ENCODE peak calls at places on chromosomes 6 and 20, in six cellular contexts. One of them, this sample, is unnamed.

GRCh38 chr20:25532015-25532751 is 53.1 kb downstream of the NINL start:
- DNase-seq in IMR-90: no peak
- DNase-seq in PC-9: peak; percentile 45
- DNase-seq in GM23248: no peak
- DNase-seq in heart left ventricle: no peak
- DNase-seq in SK-N-SH: peak; percentile 64
- DNase-seq in this sample: no peak

GRCh38 chr6:116111552-116112528 is 11.2 kb downstream of the NT5DC1 start:
- DNase-seq in IMR-90: peak; percentile 44
- DNase-seq in PC-9: peak; percentile 28
- DNase-seq in GM23248: peak; percentile 61
- DNase-seq in heart left ventricle: no peak
- DNase-seq in SK-N-SH: peak; percentile 26
- DNase-seq in this sample: peak; percentile 24

GRCh38 chr6:139373154-139373927 is 1.1 kb downstream of the CITED2 start:
- DNase-seq in IMR-90: peak; percentile 40
- DNase-seq in PC-9: peak; percentile 37
- DNase-seq in GM23248: peak; percentile 79
- DNase-seq in heart left ventricle: peak; percentile 60
- DNase-seq in SK-N-SH: peak; percentile 61
- DNase-seq in this sample: peak; percentile 65

GRCh38 chr6:170453586-170454511 is 99.3 kb downstream of the PSMB1 start:
- DNase-seq in IMR-90: no peak
- DNase-seq in PC-9: no peak
- DNase-seq in GM23248: no peak
- DNase-seq in heart left ventricle: no peak
- DNase-seq in SK-N-SH: no peak
- DNase-seq in this sample: no peak

GRCh38 chr6:36546664-36546957 is 668 bp downstream of the STK38 start:
- DNase-seq in IMR-90: no peak
- DNase-seq in PC-9: no peak
- DNase-seq in GM23248: no peak
- DNase-seq in heart left ventricle: no peak
- DNase-seq in SK-N-SH: no peak
- DNase-seq in this sample: no peak

GRCh38 chr6:25259756-25260155 is 19.4 kb upstream of the CARMIL1 start:
- DNase-seq in IMR-90: no peak
- DNase-seq in PC-9: no peak
- DNase-seq in GM23248: no peak
- DNase-seq in heart left ventricle: no peak
- DNase-seq in SK-N-SH: no peak
- DNase-seq in this sample: no peak

GRCh38 chr6:95185874-95186273 is 391.5 kb upstream of the MANEA start:
- DNase-seq in IMR-90: no peak
- DNase-seq in PC-9: no peak
- DNase-seq in GM23248: no peak
- DNase-seq in heart left ventricle: no peak
- DNase-seq in SK-N-SH: no peak
- DNase-seq in this sample: no peak

GRCh38 chr20:44810391-44811149 is at the start of gene RIMS4:
- DNase-seq in IMR-90: no peak
- DNase-seq in PC-9: no peak
- DNase-seq in GM23248: peak; percentile 37
- DNase-seq in heart left ventricle: no peak
- DNase-seq in SK-N-SH: peak; percentile 94
- DNase-seq in this sample: no peak

GRCh38 chr6:149771925-149772324 is 22.4 kb downstream of the PCMT1 start:
- DNase-seq in IMR-90: no peak
- DNase-seq in PC-9: no peak
- DNase-seq in GM23248: no peak
- DNase-seq in heart left ventricle: no peak
- DNase-seq in SK-N-SH: no peak
- DNase-seq in this sample: no peak

GRCh38 chr20:41309817-41310216 is 7.7 kb downstream of the ZHX3 start:
- DNase-seq in IMR-90: peak; percentile 85
- DNase-seq in PC-9: no peak
- DNase-seq in GM23248: peak; percentile 74
- DNase-seq in heart left ventricle: no peak
- DNase-seq in SK-N-SH: no peak
- DNase-seq in this sample: peak; percentile 65

GRCh38 chr6:106396426-106397220 is 36.1 kb downstream of the CRYBG1 start:
- DNase-seq in IMR-90: no peak
- DNase-seq in PC-9: no peak
- DNase-seq in GM23248: no peak
- DNase-seq in heart left ventricle: no peak
- DNase-seq in SK-N-SH: no peak
- DNase-seq in this sample: no peak

GRCh38 chr6:75219213-75219612 is 13.4 kb upstream of the COL12A1 start:
- DNase-seq in IMR-90: peak; percentile 23
- DNase-seq in PC-9: no peak
- DNase-seq in GM23248: peak; percentile 57
- DNase-seq in heart left ventricle: no peak
- DNase-seq in SK-N-SH: no peak
- DNase-seq in this sample: no peak

GRCh38 chr6:154993026-154993425 is 2.1 kb upstream of the TIAM2 start:
- DNase-seq in IMR-90: no peak
- DNase-seq in PC-9: peak; percentile 37
- DNase-seq in GM23248: peak; percentile 24
- DNase-seq in heart left ventricle: no peak
- DNase-seq in SK-N-SH: no peak
- DNase-seq in this sample: peak; percentile 80

GRCh38 chr6:146950351-146950835 is 253.8 kb upstream of the STXBP5 start:
- DNase-seq in IMR-90: peak; percentile 8
- DNase-seq in PC-9: no peak
- DNase-seq in GM23248: no peak
- DNase-seq in heart left ventricle: no peak
- DNase-seq in SK-N-SH: no peak
- DNase-seq in this sample: no peak

GRCh38 chr6:44530209-44530909 is 142.9 kb downstream of the CDC5L start:
- DNase-seq in IMR-90: no peak
- DNase-seq in PC-9: no peak
- DNase-seq in GM23248: no peak
- DNase-seq in heart left ventricle: no peak
- DNase-seq in SK-N-SH: no peak
- DNase-seq in this sample: no peak

GRCh38 chr6:13676551-13677156 is 35.0 kb downstream of the RANBP9 start:
- DNase-seq in IMR-90: no peak
- DNase-seq in PC-9: no peak
- DNase-seq in GM23248: no peak
- DNase-seq in heart left ventricle: no peak
- DNase-seq in SK-N-SH: no peak
- DNase-seq in this sample: no peak

GRCh38 chr6:13673368-13673767 is 38.3 kb downstream of the RANBP9 start:
- DNase-seq in IMR-90: no peak
- DNase-seq in PC-9: no peak
- DNase-seq in GM23248: no peak
- DNase-seq in heart left ventricle: no peak
- DNase-seq in SK-N-SH: no peak
- DNase-seq in this sample: no peak

GRCh38 chr6:13673825-13674444 is 37.7 kb downstream of the RANBP9 start:
- DNase-seq in IMR-90: no peak
- DNase-seq in PC-9: no peak
- DNase-seq in GM23248: no peak
- DNase-seq in heart left ventricle: no peak
- DNase-seq in SK-N-SH: no peak
- DNase-seq in this sample: no peak

GRCh38 chr6:13672904-13673303 is 38.7 kb downstream of the RANBP9 start:
- DNase-seq in IMR-90: no peak
- DNase-seq in PC-9: no peak
- DNase-seq in GM23248: no peak
- DNase-seq in heart left ventricle: no peak
- DNase-seq in SK-N-SH: no peak
- DNase-seq in this sample: no peak

DNA sequence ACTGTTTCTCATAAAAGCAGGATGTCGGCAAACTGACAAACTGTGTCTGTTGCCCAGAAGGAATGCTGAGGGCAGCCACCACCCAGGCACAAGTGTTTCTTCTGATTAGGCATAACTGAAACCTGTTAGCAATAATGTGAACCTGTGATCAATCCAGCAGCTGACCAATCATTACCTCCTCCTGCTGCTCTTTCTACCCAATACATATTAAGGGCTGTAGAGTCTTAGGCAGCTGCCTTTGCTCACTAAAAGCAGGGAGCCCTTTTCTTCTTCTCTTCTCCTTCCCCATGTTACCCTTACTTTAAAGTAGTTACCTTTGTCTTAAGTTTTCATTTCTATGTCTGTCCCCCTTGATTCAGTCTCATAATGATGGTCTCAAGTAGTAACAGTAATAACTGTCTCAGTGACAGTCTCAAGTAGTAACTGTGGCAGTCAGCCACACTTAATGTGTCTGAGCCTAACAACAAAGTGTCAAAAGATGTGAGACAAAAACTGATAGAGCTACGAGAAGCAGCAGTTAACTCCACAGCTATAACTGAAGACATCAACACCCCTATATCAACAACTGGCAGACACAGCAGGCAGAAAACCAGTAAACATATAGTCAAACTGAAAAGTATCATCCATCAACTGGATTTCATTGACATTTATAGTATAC is 37.0 kb downstream of the RANBP9 start:
- DNase-seq in IMR-90: no peak
- DNase-seq in PC-9: no peak
- DNase-seq in GM23248: peak; percentile 17
- DNase-seq in heart left ventricle: no peak
- DNase-seq in SK-N-SH: no peak
- DNase-seq in this sample: no peak
- H3K9me3 ChIP-seq in IMR-90: no peaks in the 10 kb centered on the region
- H3K9me3 ChIP-seq in PC-9: peaks cover 12% of the 10 kb centered on the region
- H3K9me3 ChIP-seq in GM23248: no peaks in the 10 kb centered on the region
- H3K9me3 ChIP-seq in heart left ventricle: peaks cover 33% of the 10 kb centered on the region
- H3K9me3 ChIP-seq in SK-N-SH: peaks cover 6% of the 10 kb centered on the region
- H3K9me3 ChIP-seq in this sample: peaks cover 32% of the 10 kb centered on the region

DNA sequence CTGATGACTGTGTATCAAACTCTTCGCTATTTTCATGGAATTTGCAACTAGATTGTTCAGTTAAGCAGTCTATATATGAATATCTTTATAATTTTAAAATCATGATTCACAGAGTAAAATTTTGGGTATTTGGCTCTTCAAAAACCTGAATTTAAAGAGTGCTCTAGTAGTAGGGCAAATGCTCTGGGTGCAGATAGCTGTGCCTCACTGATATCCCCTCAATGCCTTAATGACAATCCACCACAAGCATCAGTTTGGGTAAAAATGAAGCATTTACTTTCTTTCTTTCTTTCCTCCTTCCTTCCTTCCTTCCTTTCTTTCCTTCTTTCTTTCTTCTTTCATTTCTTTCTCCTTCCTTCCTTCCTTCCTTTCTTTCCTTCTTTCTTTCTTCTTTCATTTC is 239.7 kb downstream of the ADGRB3 start:
- DNase-seq in IMR-90: no peak
- DNase-seq in PC-9: no peak
- DNase-seq in GM23248: no peak
- DNase-seq in heart left ventricle: no peak
- DNase-seq in SK-N-SH: no peak
- DNase-seq in this sample: no peak
- H3K4me3 ChIP-seq in IMR-90: no peak overlapping the region
- H3K4me3 ChIP-seq in PC-9: no peak overlapping the region
- H3K4me3 ChIP-seq in GM23248: no peak overlapping the region
- H3K4me3 ChIP-seq in heart left ventricle: no peak overlapping the region
- H3K4me3 ChIP-seq in SK-N-SH: no peak overlapping the region
- H3K4me3 ChIP-seq in this sample: no peak overlapping the region

DNA sequence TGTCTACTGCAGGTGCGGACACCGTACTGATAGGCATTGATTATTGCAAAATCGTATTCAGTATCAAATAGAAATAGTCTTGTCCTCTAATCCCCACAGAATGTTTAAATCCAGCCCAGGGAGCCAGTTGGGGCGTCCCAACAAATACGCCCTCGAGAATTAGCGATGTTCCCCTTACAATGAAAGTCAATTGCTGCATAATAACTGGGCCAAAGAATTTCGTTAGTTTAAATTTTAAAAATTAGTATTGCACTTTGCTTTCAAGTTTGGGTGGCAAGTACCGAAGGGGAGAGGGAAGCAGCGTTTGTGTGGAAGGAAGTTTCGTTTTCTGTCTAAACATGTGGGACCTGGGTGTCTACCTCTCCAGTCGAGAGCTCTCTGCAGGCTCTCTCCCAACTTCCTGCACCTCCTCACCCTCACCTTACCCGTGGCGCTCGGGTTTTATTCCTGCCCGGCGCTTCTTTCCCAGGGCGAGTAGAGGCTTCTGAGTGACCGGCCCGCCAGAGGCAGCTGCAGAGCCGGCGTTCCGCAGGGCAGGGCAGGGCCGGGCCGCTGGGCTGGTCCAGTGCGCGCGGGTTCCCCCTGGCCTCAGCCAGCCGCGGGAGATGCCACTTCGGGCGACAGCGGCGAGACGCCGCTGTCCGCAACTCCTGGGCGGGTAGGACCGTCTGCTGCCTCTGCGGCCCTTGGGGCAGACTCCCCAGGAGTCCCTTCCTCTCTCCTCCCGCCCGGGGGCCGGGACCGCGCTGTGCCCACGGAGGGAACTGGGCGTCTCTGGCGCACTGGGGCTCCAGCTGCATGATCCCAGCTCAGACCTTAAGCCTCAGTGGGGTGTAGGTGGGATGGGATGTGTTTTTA is 862 bp upstream of the TFAP2C start:
- DNase-seq in IMR-90: no peak
- DNase-seq in PC-9: peak; percentile 57
- DNase-seq in GM23248: peak; percentile 66
- DNase-seq in heart left ventricle: no peak
- DNase-seq in SK-N-SH: peak; percentile 32
- DNase-seq in this sample: peak; percentile 28
- H3K27me3 ChIP-seq in IMR-90: peaks cover 83% of the 10 kb centered on the region
- H3K27me3 ChIP-seq in PC-9: no peaks in the 10 kb centered on the region
- H3K27me3 ChIP-seq in GM23248: no peaks in the 10 kb centered on the region
- H3K27me3 ChIP-seq in heart left ventricle: peaks cover 72% of the 10 kb centered on the region
- H3K27me3 ChIP-seq in SK-N-SH: peaks cover 97% of the 10 kb centered on the region
- H3K27me3 ChIP-seq in this sample: peaks cover 3% of the 10 kb centered on the region

GRCh38 chr6:90431521-90432407 is 135.1 kb upstream of the BACH2 start:
- DNase-seq in IMR-90: no peak
- DNase-seq in PC-9: no peak
- DNase-seq in GM23248: no peak
- DNase-seq in heart left ventricle: no peak
- DNase-seq in SK-N-SH: no peak
- DNase-seq in this sample: no peak

GRCh38 chr6:90432937-90433336 is 136.3 kb upstream of the BACH2 start:
- DNase-seq in IMR-90: no peak
- DNase-seq in PC-9: no peak
- DNase-seq in GM23248: no peak
- DNase-seq in heart left ventricle: no peak
- DNase-seq in SK-N-SH: no peak
- DNase-seq in this sample: no peak

GRCh38 chr6:90432408-90432775 is 135.7 kb upstream of the BACH2 start:
- DNase-seq in IMR-90: no peak
- DNase-seq in PC-9: no peak
- DNase-seq in GM23248: no peak
- DNase-seq in heart left ventricle: no peak
- DNase-seq in SK-N-SH: no peak
- DNase-seq in this sample: no peak

GRCh38 chr6:90428514-90428913 is 131.9 kb upstream of the BACH2 start:
- DNase-seq in IMR-90: no peak
- DNase-seq in PC-9: no peak
- DNase-seq in GM23248: no peak
- DNase-seq in heart left ventricle: no peak
- DNase-seq in SK-N-SH: no peak
- DNase-seq in this sample: no peak

DNA sequence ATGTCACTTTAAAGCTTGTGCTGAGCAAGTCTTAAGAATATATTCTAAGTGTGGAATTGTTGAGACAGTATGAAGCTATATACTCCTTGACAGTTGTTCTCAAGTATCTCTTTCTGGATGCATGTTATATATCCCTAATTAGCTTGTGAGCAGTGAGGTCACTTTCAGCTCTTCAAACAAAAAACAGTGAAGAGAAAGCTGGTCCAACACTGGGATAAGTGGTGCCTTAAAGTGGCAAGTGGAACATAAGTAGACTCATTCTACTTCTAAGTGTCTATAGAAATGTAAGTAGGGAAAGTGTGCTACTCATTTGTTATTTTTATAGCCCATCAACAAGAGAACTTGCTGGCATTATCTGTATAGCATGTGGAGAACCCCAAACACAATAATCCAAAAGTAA is 133.1 kb upstream of the BACH2 start:
- DNase-seq in IMR-90: no peak
- DNase-seq in PC-9: no peak
- DNase-seq in GM23248: no peak
- DNase-seq in heart left ventricle: no peak
- DNase-seq in SK-N-SH: no peak
- DNase-seq in this sample: no peak
- H3K9me3 ChIP-seq in IMR-90: no peaks in the 10 kb centered on the region
- H3K9me3 ChIP-seq in PC-9: peaks cover 9% of the 10 kb centered on the region
- H3K9me3 ChIP-seq in GM23248: no peaks in the 10 kb centered on the region
- H3K9me3 ChIP-seq in heart left ventricle: peaks cover 24% of the 10 kb centered on the region
- H3K9me3 ChIP-seq in SK-N-SH: peaks cover 6% of the 10 kb centered on the region
- H3K9me3 ChIP-seq in this sample: peaks cover 6% of the 10 kb centered on the region